ENCODE peak calls at places on chromosome 15, in four cellular contexts. L is stimulated activated CD4-positive, alpha-beta T cell treated with anti-CD3 and anti-CD28 coated beads, TNF-alpha, amount 100 ng/mL, for 1 hour; T is skeletal muscle cell; Z is NCI-H774. S is an unnamed sample.

GRCh38 chr15:79311901-79312553 is 1.1 kb downstream of the TMED3 start:
- DNase-seq in T (no peak), L (no peak), Z (no peak), S (no peak)

GRCh38 chr15:81723758-81724157 is 322.1 kb downstream of the MEX3B start:
- DNase-seq in L (no peak), T (no peak), Z (no peak), S (no peak)

GRCh38 chr15:96369351-96369750 is 38.9 kb downstream of the NR2F2 start:
- DNase-seq in L (no peak), Z (no peak), T (no peak), S (no peak)

GRCh38 chr15:44882499-44882968 is 74.0 kb upstream of the TERB2 start:
- DNase-seq in T (no peak), L (no peak), Z (no peak), S (no peak)

GRCh38 chr15:73997986-73998385 is 3.5 kb downstream of the PML start:
- DNase-seq in Z (no peak), T (no peak), L (no peak), S (no peak)

GRCh38 chr15:53811530-53811929 is 52.1 kb upstream of the WDR72 start:
- DNase-seq in Z (peak), T (no peak), L (no peak), S (no peak)

GRCh38 chr15:65032823-65033537 is 3.5 kb upstream of the MTFMT start:
- DNase-seq in T (no peak), Z (peak), L (no peak), S (no peak)

GRCh38 chr15:73927003-73927475 is 777 bp downstream of the LOXL1 start:
- DNase-seq in Z (peak), T (no peak), L (peak), S (no peak)

GRCh38 chr15:52440414-52440813 is 88.3 kb downstream of the MYO5A start:
- DNase-seq in Z (no peak), T (peak), L (no peak), S (no peak)

GRCh38 chr15:88568589-88568988 is 22.1 kb upstream of the DET1 start:
- DNase-seq in L (no peak), T (no peak), Z (no peak), S (no peak)

GRCh38 chr15:73190189-73190601 is 137.9 kb downstream of the NEO1 start:
- DNase-seq in Z (no peak), L (no peak), T (no peak), S (no peak)

GRCh38 chr15:88489321-88489720 is 21.8 kb downstream of the MRPS11 start:
- DNase-seq in T (no peak), Z (no peak), L (no peak), S (no peak)

GRCh38 chr15:39154136-39154770 is 426.6 kb upstream of the THBS1 start:
- DNase-seq in Z (no peak), T (no peak), L (no peak), S (no peak)

GRCh38 chr15:80308002-80308401 is 56.0 kb upstream of the CTXND1 start:
- DNase-seq in T (no peak), L (no peak), Z (no peak), S (no peak)

GRCh38 chr15:58773024-58773423 is 1.9 kb downstream of the MINDY2 start:
- DNase-seq in Z (no peak), T (no peak), L (no peak), S (no peak)

GRCh38 chr15:100768501-100768931 is 111.1 kb upstream of the ALDH1A3 start:
- DNase-seq in L (no peak), T (no peak), Z (no peak), S (no peak)

GRCh38 chr15:31372635-31373091 is 46.0 kb downstream of the KLF13 start:
- DNase-seq in T (peak), L (no peak), Z (no peak), S (no peak)

GRCh38 chr15:31551323-31551722 is 224.7 kb downstream of the KLF13 start:
- DNase-seq in L (no peak), Z (peak), T (no peak), S (no peak)

GRCh38 chr15:99141943-99142342 is 37.1 kb downstream of the SYNM start:
- DNase-seq in Z (no peak), T (no peak), L (no peak), S (no peak)

GRCh38 chr15:34490421-34491193 is 53.0 kb upstream of the GOLGA8A start:
- DNase-seq in T (no peak), Z (no peak), L (no peak), S (no peak)

GRCh38 chr15:37574985-37575384 is 359.5 kb upstream of the TMCO5A start:
- DNase-seq in L (no peak), T (no peak), Z (no peak), S (no peak)

GRCh38 chr15:98881526-98882517 is 125.8 kb downstream of the PGPEP1L start:
- DNase-seq in L (no peak), Z (peak), T (peak), S (no peak)

GRCh38 chr15:33107950-33108349 is 86.6 kb downstream of the FMN1 start:
- DNase-seq in T (no peak), Z (no peak), L (no peak), S (no peak)

GRCh38 chr15:73936181-73936580 is 9.9 kb downstream of the LOXL1 start:
- DNase-seq in L (no peak), Z (peak), T (no peak), S (no peak)

GRCh38 chr15:58410353-58410752 is 21.4 kb upstream of the LIPC start:
- DNase-seq in Z (peak), T (no peak), L (no peak), S (no peak)

GRCh38 chr15:46275701-46276100 is 640.9 kb downstream of the SQOR start:
- DNase-seq in T (no peak), L (no peak), Z (no peak), S (no peak)

GRCh38 chr15:73317651-73318462 is 50.9 kb downstream of the HCN4 start:
- DNase-seq in L (no peak), T (no peak), Z (no peak), S (no peak)

GRCh38 chr15:39396979-39397615 is 183.8 kb upstream of the THBS1 start:
- DNase-seq in T (no peak), L (no peak), Z (no peak), S (no peak)

GRCh38 chr15:47293763-47294162 is 423.5 kb upstream of the SEMA6D start:
- DNase-seq in L (no peak), T (peak), Z (no peak), S (no peak)

GRCh38 chr15:99651023-99651807 is 82.0 kb downstream of the LYSMD4 start:
- DNase-seq in T (no peak), L (no peak), Z (no peak), S (no peak)

GRCh38 chr15:25950014-25950413 is 86.9 kb upstream of the ATP10A start:
- DNase-seq in Z (no peak), T (no peak), L (no peak), S (no peak)

GRCh38 chr15:38202356-38202755 is 50.3 kb upstream of the SPRED1 start:
- DNase-seq in T (peak), Z (no peak), L (no peak), S (no peak)

GRCh38 chr15:74294010-74294409 is 57.9 kb downstream of the CCDC33 start:
- DNase-seq in L (no peak), T (no peak), Z (peak), S (no peak)

GRCh38 chr15:24676431-24676830 is 856 bp downstream of the NPAP1 start:
- DNase-seq in T (no peak), Z (no peak), L (no peak), S (no peak)